ENCODE peak calls at places on chromosomes 12 and 14, in nine cellular contexts. G is WERI-Rb-1, L is upper lobe of right lung, W is H9, Z is fibroblast of pulmonary artery, Y is GM20000, F is ovary, V is AG04450, I is astrocyte. O is an unnamed sample.

GRCh38 chr12:54126696-54127537 is 61.9 kb downstream of the SMUG1 start:
- DNase-seq in G (peak; percentile 74), L (no peak), W (peak; percentile 67), Z (no peak), Y (no peak), F (peak; percentile 86), V (no peak), I (no peak), O (no peak)

GRCh38 chr14:74243051-74243450 is 3.8 kb downstream of the VSX2 start:
- DNase-seq in G (no peak), L (no peak), W (no peak), Z (no peak), Y (no peak), F (no peak), V (no peak), I (no peak), O (no peak)

GRCh38 chr14:80005561-80005960 is 205.7 kb downstream of the DIO2 start:
- DNase-seq in G (no peak), L (no peak), W (no peak), Z (no peak), Y (no peak), F (no peak), V (no peak), I (no peak), O (no peak)

GRCh38 chr12:114902665-114903393 is 218.9 kb upstream of the TBX3 start:
- DNase-seq in G (no peak), L (no peak), W (no peak), Z (peak; percentile 84), Y (no peak), F (no peak), V (peak; percentile 81), I (peak; percentile 82), O (no peak)

GRCh38 chr12:51922762-51923505 is 15.6 kb downstream of the ACVRL1 start:
- DNase-seq in G (no peak), L (no peak), W (no peak), Z (peak; percentile 76), Y (no peak), F (no peak), V (no peak), I (peak; percentile 20), O (no peak)

GRCh38 chr14:25406818-25407217 is 356.9 kb upstream of the STXBP6 start:
- DNase-seq in G (peak; percentile 20), L (no peak), W (peak; percentile 56), Z (peak; percentile 27), Y (no peak), F (no peak), V (no peak), I (no peak), O (no peak)

GRCh38 chr12:29599397-29599796 is 101.9 kb upstream of the OVCH1 start:
- DNase-seq in G (no peak), L (no peak), W (no peak), Z (peak; percentile 69), Y (no peak), F (peak; percentile 56), V (no peak), I (no peak), O (no peak)

GRCh38 chr12:124730455-124730932 is 133.2 kb downstream of the SCARB1 start:
- DNase-seq in G (no peak), L (no peak), W (no peak), Z (peak; percentile 85), Y (no peak), F (peak; percentile 76), V (peak; percentile 79), I (peak; percentile 64), O (no peak)

GRCh38 chr14:96176275-96176674 is 28.4 kb upstream of the BDKRB2 start:
- DNase-seq in G (no peak), L (no peak), W (no peak), Z (peak; percentile 15), Y (no peak), F (no peak), V (no peak), I (no peak), O (no peak)

GRCh38 chr12:2739069-2739468 is 55.7 kb upstream of the FKBP4 start:
- DNase-seq in G (no peak), L (no peak), W (no peak), Z (no peak), Y (no peak), F (no peak), V (no peak), I (no peak), O (no peak)

GRCh38 chr12:2745655-2746054 is 49.1 kb upstream of the FKBP4 start:
- DNase-seq in G (no peak), L (no peak), W (no peak), Z (no peak), Y (no peak), F (no peak), V (no peak), I (no peak), O (no peak)

GRCh38 chr12:2743478-2743877 is 51.3 kb upstream of the FKBP4 start:
- DNase-seq in G (no peak), L (no peak), W (peak; percentile 24), Z (no peak), Y (no peak), F (no peak), V (no peak), I (no peak), O (no peak)

GRCh38 chr12:2737656-2738241 is 57.0 kb upstream of the FKBP4 start:
- DNase-seq in G (no peak), L (no peak), W (no peak), Z (no peak), Y (no peak), F (no peak), V (no peak), I (no peak), O (no peak)

GRCh38 chr12:2739832-2740641 is 54.7 kb upstream of the FKBP4 start:
- DNase-seq in G (no peak), L (no peak), W (peak; percentile 25), Z (peak; percentile 61), Y (no peak), F (no peak), V (peak; percentile 1), I (peak; percentile 13), O (no peak)
- TF ChIP-seq CTCF in G (peak; percentile 40), L (peak; percentile 43), W (peak; percentile 85), Z (peak; percentile 60), Y (no peak), F (peak; percentile 25), V (peak; percentile 62), I (peak; percentile 60), O (peak; percentile 41)

GRCh38 chr12:4386756-4387155 is 7.2 kb upstream of the FGF23 start:
- DNase-seq in G (no peak), L (no peak), W (peak; percentile 10), Z (no peak), Y (no peak), F (no peak), V (no peak), I (no peak), O (no peak)

GRCh38 chr12:4387607-4388006 is 8.1 kb upstream of the FGF23 start:
- DNase-seq in G (no peak), L (no peak), W (no peak), Z (no peak), Y (no peak), F (no peak), V (no peak), I (no peak), O (no peak)

GRCh38 chr12:4379410-4379809 is at the start of gene FGF23:
- DNase-seq in G (no peak), L (no peak), W (peak; percentile 96), Z (peak; percentile 23), Y (no peak), F (no peak), V (no peak), I (peak; percentile 8), O (peak; percentile 53)

GRCh38 chr12:4380332-4380731 is 820 bp upstream of the FGF23 start:
- DNase-seq in G (no peak), L (no peak), W (no peak), Z (no peak), Y (no peak), F (no peak), V (no peak), I (no peak), O (no peak)

DNA sequence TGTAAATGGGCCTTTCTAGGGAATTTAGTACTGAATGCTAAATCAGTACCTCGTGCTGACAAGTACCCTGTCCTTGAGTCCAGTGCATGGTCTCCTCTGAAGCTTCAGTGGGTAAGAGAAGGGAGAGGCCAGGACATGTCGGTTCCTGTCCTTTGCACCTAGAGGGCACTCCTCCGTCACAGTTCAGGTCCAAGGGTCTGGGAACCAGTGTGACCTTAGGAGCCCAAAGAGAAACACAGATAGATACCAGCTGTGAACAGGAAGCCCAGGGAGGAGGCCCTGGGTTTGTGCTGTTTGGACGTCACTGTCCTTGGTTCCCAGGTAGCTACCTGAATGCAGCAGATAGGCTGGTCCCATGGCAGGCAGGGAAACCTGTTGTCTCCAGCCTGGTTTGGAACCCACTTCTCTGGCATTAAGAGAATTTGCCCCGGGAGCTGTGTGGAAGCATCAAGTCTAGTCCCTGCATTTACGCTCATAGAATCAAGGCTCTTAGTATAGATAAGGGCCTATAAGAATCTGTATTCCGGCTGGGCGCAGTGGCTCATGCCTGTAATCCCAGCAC is 3.9 kb upstream of the FGF23 start:
- DNase-seq in G (peak; percentile 62), L (no peak), W (peak; percentile 91), Z (no peak), Y (no peak), F (no peak), V (no peak), I (no peak), O (no peak)
- TF ChIP-seq CTCF in G (peak; percentile 82), L (no peak), W (peak; percentile 75), Z (no peak), Y (peak; percentile 5), F (no peak), V (no peak), I (no peak), O (no peak)

GRCh38 chr12:56468216-56469006 is at the start of gene SPRYD4:
- DNase-seq in G (peak; percentile 93), L (peak; percentile 96), W (peak; percentile 94), Z (peak; percentile 92), Y (peak; percentile 92), F (peak; percentile 92), V (peak; percentile 75), I (peak; percentile 83), O (peak; percentile 90)
- TF ChIP-seq CTCF in G (peak; percentile 47), L (peak; percentile 31), W (peak; percentile 32), Z (peak; percentile 14), Y (peak; percentile 21), F (peak; percentile 30), V (peak; percentile 24), I (no peak), O (no peak)

GRCh38 chr12:47742253-47742825 is 16.3 kb downstream of the RAPGEF3 start:
- DNase-seq in G (peak; percentile 65), L (peak; percentile 85), W (peak; percentile 82), Z (peak; percentile 44), Y (peak; percentile 66), F (peak; percentile 76), V (no peak), I (no peak), O (no peak)

GRCh38 chr12:47745485-47746041 is 13.1 kb downstream of the RAPGEF3 start:
- DNase-seq in G (no peak), L (no peak), W (no peak), Z (no peak), Y (no peak), F (no peak), V (no peak), I (no peak), O (no peak)

GRCh38 chr12:47744778-47745436 is 13.8 kb downstream of the RAPGEF3 start:
- DNase-seq in G (no peak), L (no peak), W (no peak), Z (no peak), Y (no peak), F (no peak), V (no peak), I (no peak), O (no peak)

GRCh38 chr12:47743311-47743860 is 15.3 kb downstream of the RAPGEF3 start:
- DNase-seq in G (no peak), L (no peak), W (no peak), Z (no peak), Y (no peak), F (no peak), V (no peak), I (no peak), O (no peak)

GRCh38 chr12:47744005-47744651 is 14.6 kb downstream of the RAPGEF3 start:
- DNase-seq in G (peak; percentile 71), L (peak; percentile 81), W (peak; percentile 94), Z (no peak), Y (peak; percentile 54), F (no peak), V (no peak), I (no peak), O (no peak)
- TF ChIP-seq CTCF in G (peak; percentile 93), L (peak; percentile 64), W (peak; percentile 91), Z (peak; percentile 44), Y (peak; percentile 62), F (peak; percentile 6), V (peak; percentile 21), I (peak; percentile 27), O (peak; percentile 64)